ENCODE peak calls at places on chromosomes 6 and 20, in seven cellular contexts. One of them, this sample, is unnamed.
A peak's percentile ranks its signal among the peaks of the same experiment; 100 is the strongest.

GRCh38 chr6:6834356-6835342 is 246.1 kb downstream of the LY86 start:
- DNase-seq in H1: no peak
- DNase-seq in IMR-90: no peak
- DNase-seq in H9: no peak
- DNase-seq in neuronal stem cell: no peak
- DNase-seq in trophoblast cell: no peak
- DNase-seq in mesenchymal stem cell: no peak
- DNase-seq in this sample: no peak

GRCh38 chr6:24283043-24283985 is 74.5 kb downstream of the DCDC2 start:
- DNase-seq in H1: no peak
- DNase-seq in neuronal stem cell: peak; percentile 45
- DNase-seq in IMR-90: peak; percentile 61
- DNase-seq in H9: peak; percentile 76
- DNase-seq in mesenchymal stem cell: peak; percentile 88
- DNase-seq in trophoblast cell: peak; percentile 67
- DNase-seq in this sample: peak; percentile 89

GRCh38 chr20:2851086-2851485 is 10.5 kb downstream of the VPS16 start:
- DNase-seq in neuronal stem cell: no peak
- DNase-seq in trophoblast cell: no peak
- DNase-seq in mesenchymal stem cell: no peak
- DNase-seq in H9: no peak
- DNase-seq in IMR-90: no peak
- DNase-seq in H1: no peak
- DNase-seq in this sample: no peak

GRCh38 chr6:128723667-128724066 is 159.3 kb upstream of the LAMA2 start:
- DNase-seq in mesenchymal stem cell: peak; percentile 71
- DNase-seq in trophoblast cell: no peak
- DNase-seq in neuronal stem cell: no peak
- DNase-seq in H1: no peak
- DNase-seq in H9: no peak
- DNase-seq in IMR-90: peak; percentile 89
- DNase-seq in this sample: no peak

GRCh38 chr20:56579261-56579660 is 46.2 kb downstream of the FAM209B start:
- DNase-seq in trophoblast cell: peak; percentile 57
- DNase-seq in IMR-90: no peak
- DNase-seq in neuronal stem cell: no peak
- DNase-seq in H9: no peak
- DNase-seq in H1: no peak
- DNase-seq in mesenchymal stem cell: no peak
- DNase-seq in this sample: no peak

GRCh38 chr6:140043762-140044378 is 669.4 kb upstream of the CITED2 start:
- DNase-seq in IMR-90: peak; percentile 53
- DNase-seq in H9: no peak
- DNase-seq in mesenchymal stem cell: peak; percentile 58
- DNase-seq in trophoblast cell: no peak
- DNase-seq in neuronal stem cell: no peak
- DNase-seq in H1: no peak
- DNase-seq in this sample: no peak

GRCh38 chr6:2658788-2659187 is 91.9 kb downstream of the MYLK4 start:
- DNase-seq in neuronal stem cell: no peak
- DNase-seq in trophoblast cell: peak; percentile 22
- DNase-seq in IMR-90: no peak
- DNase-seq in H9: no peak
- DNase-seq in mesenchymal stem cell: no peak
- DNase-seq in H1: no peak
- DNase-seq in this sample: peak; percentile 10

GRCh38 chr20:40494238-40494637 is 194.8 kb downstream of the MAFB start:
- DNase-seq in H1: no peak
- DNase-seq in neuronal stem cell: no peak
- DNase-seq in H9: no peak
- DNase-seq in trophoblast cell: peak; percentile 66
- DNase-seq in IMR-90: no peak
- DNase-seq in mesenchymal stem cell: no peak
- DNase-seq in this sample: no peak

GRCh38 chr6:147154454-147154853 is 49.8 kb upstream of the STXBP5 start:
- DNase-seq in IMR-90: peak; percentile 79
- DNase-seq in mesenchymal stem cell: no peak
- DNase-seq in H9: no peak
- DNase-seq in H1: no peak
- DNase-seq in neuronal stem cell: no peak
- DNase-seq in trophoblast cell: no peak
- DNase-seq in this sample: no peak

GRCh38 chr6:72798196-72798595 is 176.3 kb downstream of the KCNQ5 start:
- DNase-seq in neuronal stem cell: no peak
- DNase-seq in H1: no peak
- DNase-seq in IMR-90: peak; percentile 79
- DNase-seq in trophoblast cell: no peak
- DNase-seq in mesenchymal stem cell: peak; percentile 60
- DNase-seq in H9: no peak
- DNase-seq in this sample: no peak

GRCh38 chr6:3795836-3796395 is 44.4 kb upstream of the PXDC1 start:
- DNase-seq in H9: no peak
- DNase-seq in IMR-90: no peak
- DNase-seq in mesenchymal stem cell: no peak
- DNase-seq in trophoblast cell: no peak
- DNase-seq in neuronal stem cell: no peak
- DNase-seq in H1: no peak
- DNase-seq in this sample: no peak

DNA sequence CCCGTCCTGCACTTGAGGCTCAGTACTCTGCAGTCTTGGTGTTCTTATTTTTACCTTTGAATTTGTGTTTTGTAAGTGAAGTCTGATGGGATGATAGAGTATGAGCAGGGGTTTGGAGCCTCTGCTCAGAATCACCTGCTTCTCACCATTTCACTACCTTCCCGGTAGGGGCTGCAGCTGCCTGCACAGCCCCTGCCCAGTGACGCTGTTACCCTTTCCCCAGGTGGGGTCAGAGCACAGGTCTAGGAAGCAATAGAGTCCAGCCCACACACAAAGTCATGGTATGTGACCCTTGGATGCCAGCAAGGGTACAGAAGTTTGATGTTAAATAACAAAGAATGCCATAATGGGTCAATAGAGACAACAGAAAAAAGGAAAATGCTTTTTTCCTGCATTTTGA is 101.8 kb upstream of the TCF21 start:
- DNase-seq in trophoblast cell: no peak
- DNase-seq in mesenchymal stem cell: no peak
- DNase-seq in H1: no peak
- DNase-seq in neuronal stem cell: no peak
- DNase-seq in IMR-90: no peak
- DNase-seq in H9: no peak
- DNase-seq in this sample: no peak
- H3K4ac ChIP-seq in trophoblast cell: no peak overlapping the region
- H3K4ac ChIP-seq in mesenchymal stem cell: no peak overlapping the region
- H3K4ac ChIP-seq in H1: no peak overlapping the region
- H3K4ac ChIP-seq in neuronal stem cell: no peak overlapping the region
- H3K4ac ChIP-seq in IMR-90: no peak overlapping the region
- H3K4ac ChIP-seq in H9: no peak overlapping the region
- H3K4ac ChIP-seq in this sample: no peak overlapping the region

GRCh38 chr6:102298066-102298465 is 904.6 kb downstream of the GRIK2 start:
- DNase-seq in neuronal stem cell: no peak
- DNase-seq in mesenchymal stem cell: no peak
- DNase-seq in IMR-90: no peak
- DNase-seq in H9: no peak
- DNase-seq in H1: no peak
- DNase-seq in trophoblast cell: no peak
- DNase-seq in this sample: no peak

GRCh38 chr6:102300350-102300749 is 906.8 kb downstream of the GRIK2 start:
- DNase-seq in IMR-90: no peak
- DNase-seq in neuronal stem cell: no peak
- DNase-seq in mesenchymal stem cell: no peak
- DNase-seq in trophoblast cell: no peak
- DNase-seq in H1: no peak
- DNase-seq in H9: no peak
- DNase-seq in this sample: no peak
- H3K4ac ChIP-seq in IMR-90: no peak overlapping the region
- H3K4ac ChIP-seq in neuronal stem cell: no peak overlapping the region
- H3K4ac ChIP-seq in mesenchymal stem cell: no peak overlapping the region
- H3K4ac ChIP-seq in trophoblast cell: no peak overlapping the region
- H3K4ac ChIP-seq in H1: no peak overlapping the region
- H3K4ac ChIP-seq in H9: no peak overlapping the region
- H3K4ac ChIP-seq in this sample: no peak overlapping the region

DNA sequence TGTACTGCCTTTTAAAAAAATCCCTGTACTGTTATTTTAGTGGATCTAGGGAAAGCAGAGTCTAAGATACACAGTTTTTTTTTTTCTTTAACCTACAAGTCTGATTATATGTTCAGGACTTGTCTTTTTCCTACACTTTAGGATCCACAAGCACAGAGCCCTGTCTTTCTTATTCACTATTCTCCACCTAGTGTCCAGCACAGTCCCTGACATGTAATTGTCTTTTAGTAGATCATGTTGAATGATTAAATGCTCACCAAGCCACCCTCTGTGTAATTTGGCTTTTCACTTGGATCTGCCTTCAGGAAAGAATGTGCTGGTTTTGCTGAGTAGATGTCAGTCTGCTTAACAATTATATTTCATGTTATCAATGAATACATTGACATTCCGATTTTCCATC is 35.8 kb upstream of the YWHAB start:
- DNase-seq in trophoblast cell: peak; percentile 34
- DNase-seq in H9: no peak
- DNase-seq in mesenchymal stem cell: no peak
- DNase-seq in H1: no peak
- DNase-seq in neuronal stem cell: no peak
- DNase-seq in IMR-90: no peak
- DNase-seq in this sample: peak; percentile 11
- H3K4ac ChIP-seq in trophoblast cell: no peak overlapping the region
- H3K4ac ChIP-seq in H9: no peak overlapping the region
- H3K4ac ChIP-seq in mesenchymal stem cell: no peak overlapping the region
- H3K4ac ChIP-seq in H1: no peak overlapping the region
- H3K4ac ChIP-seq in neuronal stem cell: no peak overlapping the region
- H3K4ac ChIP-seq in IMR-90: no peak overlapping the region
- H3K4ac ChIP-seq in this sample: no peak overlapping the region

GRCh38 chr20:23909390-23909789 is 29.8 kb upstream of the CST5 start:
- DNase-seq in H9: no peak
- DNase-seq in H1: no peak
- DNase-seq in IMR-90: no peak
- DNase-seq in mesenchymal stem cell: no peak
- DNase-seq in neuronal stem cell: no peak
- DNase-seq in trophoblast cell: no peak
- DNase-seq in this sample: no peak
- H3K4ac ChIP-seq in H9: no peak overlapping the region
- H3K4ac ChIP-seq in H1: no peak overlapping the region
- H3K4ac ChIP-seq in IMR-90: no peak overlapping the region
- H3K4ac ChIP-seq in mesenchymal stem cell: no peak overlapping the region
- H3K4ac ChIP-seq in neuronal stem cell: no peak overlapping the region
- H3K4ac ChIP-seq in trophoblast cell: no peak overlapping the region
- H3K4ac ChIP-seq in this sample: no peak overlapping the region

GRCh38 chr6:21323577-21323976 is 270.0 kb upstream of the SOX4 start:
- DNase-seq in H1: no peak
- DNase-seq in neuronal stem cell: no peak
- DNase-seq in mesenchymal stem cell: no peak
- DNase-seq in H9: no peak
- DNase-seq in IMR-90: no peak
- DNase-seq in trophoblast cell: peak; percentile 31
- DNase-seq in this sample: no peak
- H3K4ac ChIP-seq in H1: no peak overlapping the region
- H3K4ac ChIP-seq in neuronal stem cell: no peak overlapping the region
- H3K4ac ChIP-seq in mesenchymal stem cell: no peak overlapping the region
- H3K4ac ChIP-seq in H9: no peak overlapping the region
- H3K4ac ChIP-seq in IMR-90: no peak overlapping the region
- H3K4ac ChIP-seq in trophoblast cell: no peak overlapping the region
- H3K4ac ChIP-seq in this sample: no peak overlapping the region

GRCh38 chr20:63956664-63957003 is 418 bp upstream of the UCKL1 start:
- DNase-seq in trophoblast cell: no peak
- DNase-seq in mesenchymal stem cell: no peak
- DNase-seq in H1: no peak
- DNase-seq in H9: no peak
- DNase-seq in IMR-90: no peak
- DNase-seq in neuronal stem cell: no peak
- DNase-seq in this sample: no peak
- H3K4ac ChIP-seq in trophoblast cell: no peak overlapping the region
- H3K4ac ChIP-seq in mesenchymal stem cell: no peak overlapping the region
- H3K4ac ChIP-seq in H1: no peak overlapping the region
- H3K4ac ChIP-seq in H9: no peak overlapping the region
- H3K4ac ChIP-seq in IMR-90: peak overlapping the region; percentile 12
- H3K4ac ChIP-seq in neuronal stem cell: no peak overlapping the region
- H3K4ac ChIP-seq in this sample: no peak overlapping the region

DNA sequence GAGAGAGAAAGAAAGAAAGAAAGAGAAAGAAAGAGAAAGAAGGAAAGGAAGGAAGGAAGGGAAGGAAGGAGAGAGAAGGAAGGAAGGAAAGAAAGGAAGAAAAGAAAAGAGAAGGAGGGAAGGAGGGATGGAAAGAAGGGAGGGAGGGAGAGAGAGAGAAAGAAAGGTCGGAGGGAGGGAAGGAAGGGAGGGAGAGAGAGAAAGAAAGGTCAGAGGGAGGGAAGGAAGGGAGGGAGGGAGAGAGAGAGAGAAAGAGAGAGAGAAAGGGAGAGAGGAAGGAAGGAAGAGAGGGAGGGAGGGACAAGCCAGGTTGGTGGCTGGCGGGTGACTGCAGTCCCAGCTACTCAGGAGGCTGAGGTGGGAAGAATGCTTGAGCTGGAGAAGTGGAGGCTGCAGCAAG is 27.3 kb upstream of the ZNF184 start:
- DNase-seq in neuronal stem cell: no peak
- DNase-seq in trophoblast cell: no peak
- DNase-seq in IMR-90: no peak
- DNase-seq in H1: no peak
- DNase-seq in H9: peak; percentile 52
- DNase-seq in mesenchymal stem cell: no peak
- DNase-seq in this sample: peak; percentile 45
- H3K4ac ChIP-seq in neuronal stem cell: no peak overlapping the region
- H3K4ac ChIP-seq in trophoblast cell: no peak overlapping the region
- H3K4ac ChIP-seq in IMR-90: no peak overlapping the region
- H3K4ac ChIP-seq in H1: no peak overlapping the region
- H3K4ac ChIP-seq in H9: no peak overlapping the region
- H3K4ac ChIP-seq in mesenchymal stem cell: no peak overlapping the region
- H3K4ac ChIP-seq in this sample: no peak overlapping the region